ENCODE peak calls at places on chromosomes 5 and 9, in ten cellular contexts. J, B, H, L, A, Y, G, I, P and C are unnamed samples.

GRCh38 chr5:89956838-89957237 is 452.7 kb downstream of the CETN3 start:
- DNase-seq in P (no peak), Y (no peak), G (no peak), I (no peak), B (no peak), A (no peak), L (no peak), H (no peak), J (no peak), C (no peak)

GRCh38 chr5:176884571-176884890 is 14.6 kb downstream of the HK3 start:
- DNase-seq in Y (no peak), J (no peak), L (no peak), B (no peak), G (no peak), P (no peak), I (no peak), H (no peak), A (no peak), C (no peak)

GRCh38 chr5:167916261-167916660 is 375.2 kb upstream of the WWC1 start:
- DNase-seq in J (no peak), G (peak), L (no peak), I (no peak), B (no peak), Y (no peak), P (no peak), H (no peak), A (no peak), C (no peak)

GRCh38 chr9:131237931-131238401 is 38.3 kb downstream of the FAM78A start:
- DNase-seq in G (peak), P (peak), A (peak), B (peak), Y (peak), I (peak), L (peak), J (peak), H (peak), C (peak)

GRCh38 chr9:134851015-134851414 is 29.6 kb upstream of the FCN2 start:
- DNase-seq in P (no peak), Y (no peak), I (no peak), G (no peak), B (no peak), H (no peak), A (no peak), L (no peak), J (no peak), C (no peak)

GRCh38 chr5:167652690-167653089 is 638.8 kb upstream of the WWC1 start:
- DNase-seq in H (no peak), L (no peak), A (no peak), Y (no peak), I (no peak), J (no peak), B (no peak), P (no peak), G (no peak), C (no peak)

GRCh38 chr5:150778517-150779396 is at the start of gene SMIM3:
- DNase-seq in I (peak), L (peak), P (peak), H (no peak), J (no peak), G (no peak), B (no peak), A (peak), Y (peak), C (peak)

GRCh38 chr9:19922476-19923118 is 133.8 kb upstream of the SLC24A2 start:
- DNase-seq in L (peak), H (no peak), A (peak), G (peak), I (no peak), B (peak), J (no peak), P (peak), Y (peak), C (no peak)

GRCh38 chr5:15995206-15996052 is 184.2 kb downstream of the MARCHF11 start:
- DNase-seq in P (peak), I (no peak), H (no peak), B (peak), L (no peak), G (peak), Y (no peak), A (no peak), J (no peak), C (no peak)

GRCh38 chr5:136036991-136037705 is 8.4 kb downstream of the TGFBI start:
- DNase-seq in I (no peak), H (peak), J (no peak), G (no peak), B (no peak), A (no peak), L (peak), P (no peak), Y (peak), C (no peak)

GRCh38 chr9:84850830-84851372 is 181.4 kb downstream of the NTRK2 start:
- DNase-seq in A (no peak), P (no peak), G (no peak), L (no peak), B (no peak), Y (no peak), H (no peak), J (no peak), I (no peak), C (no peak)

GRCh38 chr5:2015116-2015848 is 132.6 kb upstream of the IRX4 start:
- DNase-seq in H (no peak), Y (no peak), G (no peak), I (no peak), A (no peak), L (no peak), J (no peak), P (no peak), B (no peak), C (no peak)

GRCh38 chr9:95980262-95981125 is 105.0 kb downstream of the ERCC6L2 start:
- DNase-seq in P (no peak), I (no peak), G (no peak), L (no peak), J (no peak), A (no peak), B (no peak), H (no peak), Y (no peak), C (no peak)

GRCh38 chr5:164048527-164048926 is 543.1 kb downstream of the MAT2B start:
- DNase-seq in G (no peak), J (no peak), I (no peak), A (no peak), L (no peak), H (no peak), B (no peak), Y (no peak), P (no peak), C (no peak)

GRCh38 chr5:148938535-148938907 is 112.1 kb downstream of the ADRB2 start:
- DNase-seq in Y (no peak), J (no peak), P (no peak), A (no peak), G (no peak), B (no peak), I (no peak), H (no peak), L (no peak), C (no peak)

GRCh38 chr5:79547429-79547822 is 33.5 kb upstream of the HOMER1 start:
- DNase-seq in I (no peak), L (no peak), J (no peak), B (no peak), G (no peak), Y (no peak), P (no peak), A (no peak), H (no peak), C (no peak)

GRCh38 chr5:36897616-36898015 is 21.0 kb downstream of the NIPBL start:
- DNase-seq in Y (no peak), I (no peak), B (no peak), A (no peak), J (no peak), G (no peak), P (no peak), H (no peak), L (no peak), C (no peak)

GRCh38 chr9:104074876-104075275 is 19.2 kb upstream of the SMC2 start:
- DNase-seq in B (peak), H (no peak), A (no peak), J (no peak), L (no peak), P (no peak), G (no peak), Y (no peak), I (no peak), C (no peak)

GRCh38 chr5:158753354-158753753 is 346.4 kb downstream of the EBF1 start:
- DNase-seq in A (no peak), H (no peak), J (no peak), L (no peak), B (no peak), P (no peak), I (no peak), G (no peak), Y (no peak), C (no peak)

GRCh38 chr9:136558373-136558772 is 12.5 kb upstream of the NOTCH1 start:
- DNase-seq in G (no peak), Y (no peak), J (no peak), I (no peak), H (no peak), A (no peak), P (no peak), B (no peak), L (no peak), C (no peak)

GRCh38 chr9:76592105-76593010 is 133.4 kb downstream of the GCNT1 start:
- DNase-seq in A (no peak), H (no peak), Y (peak), J (no peak), I (no peak), P (no peak), L (no peak), G (no peak), B (no peak), C (no peak)

GRCh38 chr5:150458819-150459557 is 9.4 kb upstream of the RPS14 start:
- DNase-seq in J (peak), L (peak), B (no peak), Y (peak), G (no peak), P (peak), H (peak), A (peak), I (peak), C (peak)

GRCh38 chr5:135625486-135625885 is 46.7 kb upstream of the CXCL14 start:
- DNase-seq in L (no peak), Y (no peak), J (no peak), A (no peak), G (no peak), P (no peak), B (no peak), I (no peak), H (no peak), C (no peak)

GRCh38 chr5:77957-78804 is 13.8 kb upstream of the PLEKHG4B start:
- DNase-seq in G (no peak), A (no peak), H (no peak), Y (no peak), L (peak), B (no peak), J (no peak), I (no peak), P (peak), C (no peak)

GRCh38 chr9:96494215-96494800 is 44.3 kb downstream of the HABP4 start:
- DNase-seq in A (no peak), B (no peak), H (no peak), G (no peak), L (no peak), Y (no peak), I (no peak), J (no peak), P (no peak), C (no peak)

GRCh38 chr5:142601432-142601831 is 84.5 kb downstream of the FGF1 start:
- DNase-seq in P (no peak), A (no peak), J (no peak), L (no peak), H (no peak), I (no peak), B (no peak), Y (no peak), G (no peak), C (no peak)

GRCh38 chr5:97090944-97091343 is 51.5 kb downstream of the LIX1 start:
- DNase-seq in I (no peak), J (no peak), Y (no peak), H (no peak), G (no peak), P (no peak), A (no peak), L (no peak), B (no peak), C (no peak)

GRCh38 chr5:177458912-177459350 is 12.3 kb downstream of the PRR7 start:
- DNase-seq in A (no peak), G (no peak), P (no peak), B (no peak), L (no peak), I (no peak), J (no peak), H (no peak), Y (no peak), C (no peak)

GRCh38 chr9:82057805-82058204 is 69.2 kb downstream of the SPATA31D1 start:
- DNase-seq in L (no peak), G (no peak), J (no peak), H (no peak), I (no peak), A (no peak), Y (no peak), P (no peak), B (no peak), C (no peak)

GRCh38 chr9:104905931-104906330 is 22.0 kb downstream of the ABCA1 start:
- DNase-seq in J (no peak), H (no peak), I (no peak), A (no peak), Y (no peak), G (no peak), B (no peak), L (no peak), P (no peak), C (no peak)

GRCh38 chr9:91795500-91796241 is 154.4 kb downstream of the ROR2 start:
- DNase-seq in G (no peak), L (no peak), P (no peak), A (no peak), Y (no peak), I (no peak), H (no peak), J (no peak), B (no peak), C (no peak)

GRCh38 chr5:164345173-164345572 is 839.8 kb downstream of the MAT2B start:
- DNase-seq in Y (no peak), L (no peak), B (peak), H (no peak), J (no peak), A (no peak), P (no peak), I (no peak), G (no peak), C (no peak)

GRCh38 chr9:70080481-70081119 is 37.0 kb downstream of the MAMDC2 start:
- DNase-seq in I (no peak), B (no peak), A (peak), P (no peak), Y (peak), H (no peak), L (peak), G (peak), J (no peak), C (no peak)

GRCh38 chr9:13614060-13614459 is 334.6 kb upstream of the MPDZ start:
- DNase-seq in J (no peak), P (no peak), I (no peak), B (no peak), H (no peak), Y (no peak), A (no peak), G (no peak), L (no peak), C (no peak)

GRCh38 chr5:42756630-42757601 is at the start of gene CCDC152:
- DNase-seq in G (no peak), A (peak), H (peak), P (peak), J (no peak), B (no peak), Y (no peak), I (peak), L (no peak), C (no peak)